ENCODE peak calls at places on chromosomes 13 and 19, in four cellular contexts. U, W, H and P are unnamed samples.

GRCh38 chr19:44754743-44755066 is 6.2 kb downstream of the BCL3 start:
- DNase-seq in H (no peak), W (no peak), U (no peak), P (no peak)

GRCh38 chr19:12965017-12965811 is 4.2 kb upstream of the DAND5 start:
- DNase-seq in W (peak; percentile 88), H (peak; percentile 95), U (peak; percentile 88), P (peak; percentile 83)

GRCh38 chr19:56119585-56119978 is 1.5 kb downstream of the ZNF787 start:
- DNase-seq in W (peak; percentile 61), H (no peak), U (peak; percentile 70), P (peak; percentile 69)

GRCh38 chr19:33402421-33403220 is 29.1 kb downstream of the CEBPG start:
- DNase-seq in U (peak; percentile 38), W (no peak), H (peak; percentile 70), P (no peak)

GRCh38 chr13:23547000-23547590 is 23.1 kb upstream of the TNFRSF19 start:
- DNase-seq in U (peak; percentile 9), H (peak; percentile 77), W (no peak), P (no peak)

GRCh38 chr19:10471909-10472308 is 31.2 kb downstream of the KEAP1 start:
- DNase-seq in U (no peak), W (no peak), H (no peak), P (peak; percentile 42)

GRCh38 chr13:37340911-37341670 is 235.6 kb upstream of the CSNK1A1L start:
- DNase-seq in H (no peak), W (no peak), U (no peak), P (no peak)

GRCh38 chr19:21750586-21751128 is 16.7 kb downstream of the ZNF100 start:
- DNase-seq in W (no peak), U (no peak), H (peak; percentile 60), P (no peak)

GRCh38 chr13:66660013-66660804 is 569.9 kb downstream of the PCDH9 start:
- DNase-seq in U (no peak), H (no peak), W (no peak), P (no peak)

GRCh38 chr19:14198384-14199376 is 7.3 kb downstream of the ADGRL1 start:
- DNase-seq in U (no peak), W (no peak), H (no peak), P (no peak)

GRCh38 chr13:94427313-94427712 is 52.2 kb downstream of the DCT start:
- DNase-seq in U (no peak), W (no peak), H (no peak), P (no peak)

GRCh38 chr19:14408641-14409120 is 10.5 kb downstream of the DDX39A start:
- DNase-seq in H (no peak), W (no peak), U (no peak), P (no peak)

GRCh38 chr13:34647379-34647778 is 294.7 kb upstream of the NBEA start:
- DNase-seq in H (no peak), W (no peak), U (no peak), P (no peak)

GRCh38 chr13:113094410-113094800 is 11.2 kb upstream of the F7 start:
- DNase-seq in U (no peak), H (no peak), W (no peak), P (no peak)

GRCh38 chr19:46189971-46190335 is 39.6 kb upstream of the IGFL1 start:
- DNase-seq in U (no peak), W (no peak), H (no peak), P (no peak)

GRCh38 chr13:96837809-96838208 is 156.5 kb downstream of the OXGR1 start:
- DNase-seq in H (no peak), U (no peak), W (no peak), P (no peak)

GRCh38 chr19:5466814-5467291 is 11.6 kb downstream of the ZNRF4 start:
- DNase-seq in U (no peak), H (no peak), W (no peak), P (no peak)

GRCh38 chr19:34837262-34837661 is 64.2 kb upstream of the ZNF599 start:
- DNase-seq in H (no peak), W (peak; percentile 25), U (peak; percentile 20), P (peak; percentile 83)

GRCh38 chr13:97810152-97810551 is 143.3 kb upstream of the IPO5 start:
- DNase-seq in W (no peak), U (no peak), H (no peak), P (no peak)

GRCh38 chr13:32179708-32180107 is 135.5 kb downstream of the ZAR1L start:
- DNase-seq in U (no peak), W (no peak), H (no peak), P (no peak)

GRCh38 chr19:7852851-7853759 is 21.1 kb downstream of the PRR36 start:
- DNase-seq in U (peak; percentile 86), H (peak; percentile 88), W (peak; percentile 87), P (peak; percentile 85)

GRCh38 chr19:28980236-28980868 is 232.6 kb downstream of the UQCRFS1 start:
- DNase-seq in H (no peak), W (no peak), U (no peak), P (no peak)

GRCh38 chr19:37972803-37973202 is 65.8 kb downstream of the SIPA1L3 start:
- DNase-seq in W (no peak), U (no peak), H (no peak), P (no peak)

GRCh38 chr19:30564551-30565011 is 192.4 kb downstream of the ZNF536 start:
- DNase-seq in W (no peak), U (no peak), H (no peak), P (no peak)

DNA sequence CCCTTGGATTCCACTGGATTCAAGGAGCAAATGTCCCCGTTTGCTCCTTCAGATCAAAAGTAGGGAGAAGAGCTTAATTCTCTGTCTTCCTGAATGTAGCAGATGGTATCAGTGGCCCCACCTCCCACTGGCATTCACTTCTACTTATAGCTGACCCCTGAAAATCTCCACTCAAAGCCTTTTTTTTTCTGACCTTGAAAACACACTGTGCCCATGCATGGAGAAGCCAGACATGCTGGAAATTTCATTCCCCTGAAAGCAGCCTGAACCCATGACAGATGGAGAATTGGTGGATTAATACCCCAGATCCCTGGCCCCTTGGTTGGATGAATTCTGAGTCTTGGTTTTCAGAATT is 76.6 kb upstream of the UBAC2 start:
- DNase-seq in U (no peak), H (no peak), W (no peak), P (no peak)
- H3K36me3 ChIP-seq in U (no peaks in the 10 kb centered on the region), H (no peaks in the 10 kb centered on the region), W (no peaks in the 10 kb centered on the region), P (no peaks in the 10 kb centered on the region)

GRCh38 chr19:40797963-40798222 is 1.1 kb upstream of the EGLN2 start:
- DNase-seq in W (no peak), H (no peak), U (no peak), P (no peak)
- H3K4me3 ChIP-seq in W (peak overlapping the region; percentile 96), H (no peak overlapping the region), U (peak overlapping the region; percentile 99), P (peak overlapping the region; percentile 39)

DNA sequence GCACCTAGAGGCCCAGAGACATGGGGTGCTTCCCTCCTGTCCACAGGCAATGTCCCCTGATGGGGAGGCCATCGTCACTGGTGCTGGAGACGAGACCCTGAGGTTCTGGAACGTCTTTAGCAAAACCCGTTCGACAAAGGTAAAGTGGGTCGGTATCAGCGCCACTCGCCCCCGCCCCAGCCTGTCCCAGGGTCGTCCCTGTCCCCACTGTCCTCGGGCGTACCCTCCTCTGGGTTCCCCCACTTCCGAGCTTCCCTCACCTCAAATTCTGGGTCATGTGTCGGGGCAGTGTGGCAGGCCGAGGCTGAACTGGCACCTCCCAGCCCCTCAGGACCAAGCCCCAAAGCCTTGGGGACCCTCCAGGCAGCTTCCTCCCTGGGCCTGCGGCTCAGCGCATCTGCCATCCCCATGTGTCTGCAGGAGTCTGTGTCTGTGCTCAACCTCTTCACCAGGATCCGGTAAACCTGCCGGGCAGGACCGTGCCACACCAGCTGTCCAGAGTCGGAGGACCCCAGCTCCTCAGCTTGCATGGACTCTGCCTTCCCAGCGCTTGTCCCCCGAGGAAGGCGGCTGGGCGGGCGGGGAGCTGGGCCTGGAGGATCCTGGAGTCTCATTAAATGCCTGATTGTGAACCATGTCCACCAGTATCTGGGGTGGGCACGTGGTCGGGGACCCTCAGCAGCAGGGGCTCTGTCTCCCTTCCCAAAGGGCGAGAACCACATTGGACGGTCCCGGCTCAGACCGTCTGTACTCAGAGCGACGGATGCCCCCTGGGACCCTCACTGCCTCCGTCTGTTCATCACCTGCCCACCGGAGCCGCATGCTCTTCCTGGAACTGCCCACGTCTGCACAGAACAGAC is 4.4 kb upstream of the TEKTIP1 start:
- DNase-seq in U (no peak), W (no peak), H (no peak), P (no peak)
- H3K36me3 ChIP-seq in U (no peaks in the 10 kb centered on the region), W (peaks cover 52% of the 10 kb centered on the region), H (peaks cover 5% of the 10 kb centered on the region), P (peaks cover 43% of the 10 kb centered on the region)

GRCh38 chr13:28636677-28637317 is 22.1 kb upstream of the POMP start:
- DNase-seq in U (peak; percentile 65), W (peak; percentile 52), H (no peak), P (peak; percentile 69)

GRCh38 chr13:28637714-28638355 is 21.1 kb upstream of the POMP start:
- DNase-seq in U (no peak), H (no peak), W (no peak), P (peak; percentile 16)

GRCh38 chr13:28641600-28641926 is 17.4 kb upstream of the POMP start:
- DNase-seq in U (no peak), W (no peak), H (no peak), P (no peak)

GRCh38 chr13:28638756-28639155 is 20.2 kb upstream of the POMP start:
- DNase-seq in U (no peak), H (no peak), W (no peak), P (no peak)

GRCh38 chr13:28640861-28641599 is 17.9 kb upstream of the POMP start:
- DNase-seq in H (no peak), U (no peak), W (no peak), P (no peak)
- H3K4me3 ChIP-seq in H (no peak overlapping the region), U (no peak overlapping the region), W (no peak overlapping the region), P (no peak overlapping the region)

GRCh38 chr13:75832812-75833211 is 196.7 kb downstream of the LMO7 start:
- DNase-seq in H (no peak), W (no peak), U (no peak), P (no peak)

GRCh38 chr13:75839418-75839817 is 203.3 kb downstream of the LMO7 start:
- DNase-seq in U (no peak), W (no peak), H (no peak), P (no peak)

GRCh38 chr13:75831389-75831788 is 195.3 kb downstream of the LMO7 start:
- DNase-seq in H (no peak), U (no peak), W (no peak), P (no peak)

GRCh38 chr13:75838366-75839017 is 202.4 kb downstream of the LMO7 start:
- DNase-seq in W (no peak), U (no peak), H (no peak), P (no peak)

DNA sequence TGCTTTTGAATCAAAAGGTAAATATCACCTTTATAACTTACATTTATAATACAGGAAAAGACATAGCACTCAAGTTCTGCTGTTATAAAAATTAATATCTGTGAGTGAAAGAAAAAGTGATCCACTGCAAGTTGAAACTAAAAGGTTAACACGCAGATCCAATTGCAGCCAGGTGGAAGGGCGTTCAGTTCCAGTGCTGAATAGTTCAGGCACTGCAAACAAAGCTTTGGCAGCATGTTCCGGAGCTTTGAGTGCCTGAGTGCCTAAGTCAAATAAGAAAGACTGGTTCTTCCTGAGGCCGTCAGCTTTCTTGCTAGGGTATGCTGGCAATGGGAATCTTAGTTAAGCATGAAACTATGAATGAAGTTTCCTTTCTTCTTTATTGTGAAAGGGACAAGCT is 200.3 kb downstream of the LMO7 start:
- DNase-seq in W (peak; percentile 85), H (no peak), U (peak; percentile 23), P (peak; percentile 41)
- H3K36me3 ChIP-seq in W (peaks cover 12% of the 10 kb centered on the region), H (peaks cover 6% of the 10 kb centered on the region), U (no peaks in the 10 kb centered on the region), P (peaks cover 22% of the 10 kb centered on the region)

DNA sequence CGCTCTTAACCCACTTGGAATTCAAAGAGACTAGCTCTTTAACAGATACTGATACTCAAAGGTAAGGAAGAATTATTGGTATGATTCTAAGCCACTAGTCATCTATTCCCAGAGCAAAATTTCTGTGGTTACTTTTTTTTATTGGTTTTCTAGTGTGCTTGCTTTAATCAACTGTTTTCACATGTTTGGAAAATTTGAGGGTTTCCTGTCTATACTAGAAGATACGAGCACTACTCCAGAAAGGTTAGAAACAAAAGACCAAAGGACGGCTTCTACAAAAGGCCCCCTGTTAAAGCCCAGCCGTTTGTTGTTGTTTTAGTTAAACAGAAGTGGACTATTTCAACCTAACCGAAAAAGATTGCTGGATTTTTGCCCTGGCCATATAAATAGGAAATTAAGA is 18.5 kb upstream of the LPAR6 start:
- DNase-seq in H (no peak), W (no peak), U (no peak), P (no peak)
- H3K4me3 ChIP-seq in H (no peak overlapping the region), W (no peak overlapping the region), U (no peak overlapping the region), P (no peak overlapping the region)